ENCODE peak calls at places on chromosomes 16 and 17, in five cellular contexts. One of them, this sample, is unnamed.
A peak's percentile ranks its signal among the peaks of the same experiment; 100 is the strongest.

GRCh38 chr16:49473131-49473530 is 99.5 kb downstream of the C16orf78 start:
- DNase-seq in heart right ventricle: no peak
- DNase-seq in lung: no peak
- DNase-seq in astrocyte of the spinal cord: no peak
- DNase-seq in cardiac fibroblast: no peak
- DNase-seq in this sample: no peak

GRCh38 chr17:5509482-5509881 is 23.1 kb downstream of the MIS12 start:
- DNase-seq in heart right ventricle: no peak
- DNase-seq in lung: no peak
- DNase-seq in astrocyte of the spinal cord: peak; percentile 65
- DNase-seq in cardiac fibroblast: peak; percentile 20
- DNase-seq in this sample: no peak

GRCh38 chr16:27237229-27238015 is 31.1 kb downstream of the NSMCE1 start:
- DNase-seq in heart right ventricle: no peak
- DNase-seq in lung: no peak
- DNase-seq in astrocyte of the spinal cord: peak; percentile 35
- DNase-seq in cardiac fibroblast: no peak
- DNase-seq in this sample: no peak

GRCh38 chr16:87459833-87460232 is 33.0 kb downstream of the ZCCHC14 start:
- DNase-seq in heart right ventricle: no peak
- DNase-seq in lung: no peak
- DNase-seq in astrocyte of the spinal cord: no peak
- DNase-seq in cardiac fibroblast: no peak
- DNase-seq in this sample: no peak

GRCh38 chr16:89108412-89108811 is 14.8 kb downstream of the ACSF3 start:
- DNase-seq in heart right ventricle: no peak
- DNase-seq in lung: no peak
- DNase-seq in astrocyte of the spinal cord: no peak
- DNase-seq in cardiac fibroblast: no peak
- DNase-seq in this sample: no peak

GRCh38 chr16:56041556-56042140 is 149.6 kb upstream of the GNAO1 start:
- DNase-seq in heart right ventricle: no peak
- DNase-seq in lung: no peak
- DNase-seq in astrocyte of the spinal cord: no peak
- DNase-seq in cardiac fibroblast: no peak
- DNase-seq in this sample: no peak

GRCh38 chr17:58147930-58148434 is at the start of gene OR4D1:
- DNase-seq in heart right ventricle: no peak
- DNase-seq in lung: no peak
- DNase-seq in astrocyte of the spinal cord: no peak
- DNase-seq in cardiac fibroblast: no peak
- DNase-seq in this sample: no peak

GRCh38 chr16:48434653-48435318 is 49.6 kb upstream of the SIAH1 start:
- DNase-seq in heart right ventricle: no peak
- DNase-seq in lung: no peak
- DNase-seq in astrocyte of the spinal cord: peak; percentile 52
- DNase-seq in cardiac fibroblast: peak; percentile 69
- DNase-seq in this sample: no peak

GRCh38 chr17:60079401-60079861 is 710 bp upstream of the HEATR6 start:
- DNase-seq in heart right ventricle: no peak
- DNase-seq in lung: no peak
- DNase-seq in astrocyte of the spinal cord: no peak
- DNase-seq in cardiac fibroblast: peak; percentile 50
- DNase-seq in this sample: no peak

GRCh38 chr17:46870116-46870803 is 18.9 kb downstream of the WNT9B start:
- DNase-seq in heart right ventricle: no peak
- DNase-seq in lung: no peak
- DNase-seq in astrocyte of the spinal cord: no peak
- DNase-seq in cardiac fibroblast: no peak
- DNase-seq in this sample: no peak

GRCh38 chr16:28260193-28260592 is 32.1 kb upstream of the SBK1 start:
- DNase-seq in heart right ventricle: peak; percentile 29
- DNase-seq in lung: no peak
- DNase-seq in astrocyte of the spinal cord: no peak
- DNase-seq in cardiac fibroblast: no peak
- DNase-seq in this sample: no peak

GRCh38 chr17:31629696-31630470 is 229.2 kb downstream of the COPRS start:
- DNase-seq in heart right ventricle: no peak
- DNase-seq in lung: no peak
- DNase-seq in astrocyte of the spinal cord: peak; percentile 29
- DNase-seq in cardiac fibroblast: peak; percentile 52
- DNase-seq in this sample: no peak

GRCh38 chr16:6446370-6446769 is 886.3 kb upstream of the RBFOX1 start:
- DNase-seq in heart right ventricle: no peak
- DNase-seq in lung: no peak
- DNase-seq in astrocyte of the spinal cord: no peak
- DNase-seq in cardiac fibroblast: no peak
- DNase-seq in this sample: no peak

GRCh38 chr17:17052462-17053221 is 10.4 kb downstream of the MPRIP start:
- DNase-seq in heart right ventricle: no peak
- DNase-seq in lung: no peak
- DNase-seq in astrocyte of the spinal cord: no peak
- DNase-seq in cardiac fibroblast: no peak
- DNase-seq in this sample: no peak

GRCh38 chr16:68264128-68265077 is at the start of gene SLC7A6:
- DNase-seq in heart right ventricle: peak; percentile 80
- DNase-seq in lung: peak; percentile 71
- DNase-seq in astrocyte of the spinal cord: peak; percentile 52
- DNase-seq in cardiac fibroblast: peak; percentile 75
- DNase-seq in this sample: no peak

GRCh38 chr17:48262982-48263586 is 155.5 kb downstream of the SNX11 start:
- DNase-seq in heart right ventricle: no peak
- DNase-seq in lung: no peak
- DNase-seq in astrocyte of the spinal cord: peak; percentile 42
- DNase-seq in cardiac fibroblast: peak; percentile 22
- DNase-seq in this sample: no peak

GRCh38 chr16:80739523-80739922 is 64.9 kb downstream of the CDYL2 start:
- DNase-seq in heart right ventricle: no peak
- DNase-seq in lung: no peak
- DNase-seq in astrocyte of the spinal cord: no peak
- DNase-seq in cardiac fibroblast: no peak
- DNase-seq in this sample: no peak

GRCh38 chr17:2634361-2634960 is 41.0 kb downstream of the PAFAH1B1 start:
- DNase-seq in heart right ventricle: no peak
- DNase-seq in lung: no peak
- DNase-seq in astrocyte of the spinal cord: peak; percentile 86
- DNase-seq in cardiac fibroblast: no peak
- DNase-seq in this sample: no peak

GRCh38 chr16:74107795-74108610 is 188.6 kb upstream of the PSMD7 start:
- DNase-seq in heart right ventricle: no peak
- DNase-seq in lung: peak; percentile 53
- DNase-seq in astrocyte of the spinal cord: no peak
- DNase-seq in cardiac fibroblast: peak; percentile 4
- DNase-seq in this sample: no peak

GRCh38 chr16:81647527-81647926 is 131.6 kb upstream of the PLCG2 start:
- DNase-seq in heart right ventricle: no peak
- DNase-seq in lung: no peak
- DNase-seq in astrocyte of the spinal cord: peak; percentile 63
- DNase-seq in cardiac fibroblast: no peak
- DNase-seq in this sample: no peak

GRCh38 chr16:59573528-59574271 is 839.6 kb upstream of the GOT2 start:
- DNase-seq in heart right ventricle: no peak
- DNase-seq in lung: no peak
- DNase-seq in astrocyte of the spinal cord: peak; percentile 88
- DNase-seq in cardiac fibroblast: peak; percentile 27
- DNase-seq in this sample: no peak

GRCh38 chr17:55617441-55617840 is 105.2 kb downstream of the TMEM100 start:
- DNase-seq in heart right ventricle: no peak
- DNase-seq in lung: no peak
- DNase-seq in astrocyte of the spinal cord: no peak
- DNase-seq in cardiac fibroblast: no peak
- DNase-seq in this sample: no peak

GRCh38 chr16:1923299-1924034 is 5.3 kb upstream of the HS3ST6 start:
- DNase-seq in heart right ventricle: no peak
- DNase-seq in lung: no peak
- DNase-seq in astrocyte of the spinal cord: no peak
- DNase-seq in cardiac fibroblast: peak; percentile 49
- DNase-seq in this sample: no peak

GRCh38 chr17:61203765-61204164 is 195.9 kb upstream of the TBX2 start:
- DNase-seq in heart right ventricle: no peak
- DNase-seq in lung: peak; percentile 41
- DNase-seq in astrocyte of the spinal cord: no peak
- DNase-seq in cardiac fibroblast: no peak
- DNase-seq in this sample: no peak

GRCh38 chr17:82349287-82349701 is 9.8 kb upstream of the TEX19 start:
- DNase-seq in heart right ventricle: no peak
- DNase-seq in lung: no peak
- DNase-seq in astrocyte of the spinal cord: no peak
- DNase-seq in cardiac fibroblast: peak; percentile 33
- DNase-seq in this sample: no peak

GRCh38 chr17:52159159-52159809 is 770 bp upstream of the CA10 start:
- DNase-seq in heart right ventricle: no peak
- DNase-seq in lung: no peak
- DNase-seq in astrocyte of the spinal cord: no peak
- DNase-seq in cardiac fibroblast: no peak
- DNase-seq in this sample: no peak

GRCh38 chr16:85750827-85751641 is at the start of gene C16orf74:
- DNase-seq in heart right ventricle: peak; percentile 62
- DNase-seq in lung: no peak
- DNase-seq in astrocyte of the spinal cord: no peak
- DNase-seq in cardiac fibroblast: peak; percentile 67
- DNase-seq in this sample: no peak

GRCh38 chr17:28042721-28043291 is 329 bp downstream of the NLK start:
- DNase-seq in heart right ventricle: no peak
- DNase-seq in lung: no peak
- DNase-seq in astrocyte of the spinal cord: no peak
- DNase-seq in cardiac fibroblast: no peak
- DNase-seq in this sample: no peak
- H3K4me3 ChIP-seq in heart right ventricle: peak overlapping the region; percentile 93
- H3K4me3 ChIP-seq in lung: no peak overlapping the region
- H3K4me3 ChIP-seq in astrocyte of the spinal cord: peak overlapping the region; percentile 89
- H3K4me3 ChIP-seq in cardiac fibroblast: peak overlapping the region; percentile 83
- H3K4me3 ChIP-seq in this sample: no peak overlapping the region

GRCh38 chr16:57639172-57639571 is 10.7 kb downstream of the ADGRG1 start:
- DNase-seq in heart right ventricle: peak; percentile 51
- DNase-seq in lung: no peak
- DNase-seq in astrocyte of the spinal cord: peak; percentile 36
- DNase-seq in cardiac fibroblast: peak; percentile 26
- DNase-seq in this sample: no peak
- H3K4me3 ChIP-seq in heart right ventricle: no peak overlapping the region
- H3K4me3 ChIP-seq in lung: no peak overlapping the region
- H3K4me3 ChIP-seq in astrocyte of the spinal cord: no peak overlapping the region
- H3K4me3 ChIP-seq in cardiac fibroblast: no peak overlapping the region
- H3K4me3 ChIP-seq in this sample: no peak overlapping the region

GRCh38 chr17:44830359-44831269 is 527 bp upstream of the GJC1 start:
- DNase-seq in heart right ventricle: peak; percentile 32
- DNase-seq in lung: no peak
- DNase-seq in astrocyte of the spinal cord: peak; percentile 32
- DNase-seq in cardiac fibroblast: peak; percentile 45
- DNase-seq in this sample: no peak
- H3K4me3 ChIP-seq in heart right ventricle: peak overlapping the region; percentile 70
- H3K4me3 ChIP-seq in lung: peak overlapping the region; percentile 78
- H3K4me3 ChIP-seq in astrocyte of the spinal cord: peak overlapping the region; percentile 86
- H3K4me3 ChIP-seq in cardiac fibroblast: peak overlapping the region; percentile 64
- H3K4me3 ChIP-seq in this sample: peak overlapping the region; percentile 37

GRCh38 chr16:54289242-54290051 is 2.9 kb upstream of the IRX3 start:
- DNase-seq in heart right ventricle: no peak
- DNase-seq in lung: no peak
- DNase-seq in astrocyte of the spinal cord: no peak
- DNase-seq in cardiac fibroblast: no peak
- DNase-seq in this sample: no peak
- H3K4me3 ChIP-seq in heart right ventricle: no peak overlapping the region
- H3K4me3 ChIP-seq in lung: no peak overlapping the region
- H3K4me3 ChIP-seq in astrocyte of the spinal cord: no peak overlapping the region
- H3K4me3 ChIP-seq in cardiac fibroblast: no peak overlapping the region
- H3K4me3 ChIP-seq in this sample: no peak overlapping the region

DNA sequence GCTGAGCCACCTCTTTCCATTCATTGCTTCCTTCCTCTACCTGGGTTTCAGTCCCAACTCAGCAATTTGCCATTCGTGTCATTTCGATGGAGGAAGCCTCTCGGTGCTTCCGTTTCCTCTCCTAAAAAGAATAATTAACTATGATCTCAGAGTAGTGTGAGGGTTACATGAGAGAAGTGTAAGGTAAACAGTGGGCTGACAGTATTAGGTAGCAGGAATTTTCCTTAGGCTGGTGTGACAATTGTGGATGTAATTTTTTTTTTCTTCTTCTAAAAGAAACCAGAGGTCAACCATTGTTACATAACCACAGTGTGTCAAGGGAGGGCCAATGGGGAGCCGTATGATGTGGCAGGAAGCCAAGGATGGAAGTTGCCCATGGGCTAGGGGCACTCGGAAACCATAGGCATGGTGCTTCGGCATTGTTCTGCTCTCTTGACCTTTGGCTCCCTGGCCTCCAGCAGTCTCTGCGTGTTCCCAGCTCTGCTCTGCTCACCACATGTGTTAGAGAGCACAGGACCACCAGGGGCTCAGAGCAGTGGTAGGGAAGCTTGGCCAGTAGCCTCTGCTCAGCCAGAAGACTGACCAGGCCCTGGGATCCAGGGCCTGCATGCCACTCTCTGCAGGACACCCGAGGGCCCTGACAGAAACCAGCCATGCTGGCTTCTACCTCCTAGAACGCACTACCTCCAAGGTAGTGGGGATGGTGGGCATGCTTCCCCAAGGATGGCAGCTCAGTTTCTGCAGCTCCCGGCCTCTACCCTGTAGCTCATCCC is 2.0 kb upstream of the TOP2A start:
- DNase-seq in heart right ventricle: no peak
- DNase-seq in lung: no peak
- DNase-seq in astrocyte of the spinal cord: no peak
- DNase-seq in cardiac fibroblast: no peak
- DNase-seq in this sample: no peak
- H3K4me3 ChIP-seq in heart right ventricle: no peak overlapping the region
- H3K4me3 ChIP-seq in lung: no peak overlapping the region
- H3K4me3 ChIP-seq in astrocyte of the spinal cord: no peak overlapping the region
- H3K4me3 ChIP-seq in cardiac fibroblast: no peak overlapping the region
- H3K4me3 ChIP-seq in this sample: no peak overlapping the region

DNA sequence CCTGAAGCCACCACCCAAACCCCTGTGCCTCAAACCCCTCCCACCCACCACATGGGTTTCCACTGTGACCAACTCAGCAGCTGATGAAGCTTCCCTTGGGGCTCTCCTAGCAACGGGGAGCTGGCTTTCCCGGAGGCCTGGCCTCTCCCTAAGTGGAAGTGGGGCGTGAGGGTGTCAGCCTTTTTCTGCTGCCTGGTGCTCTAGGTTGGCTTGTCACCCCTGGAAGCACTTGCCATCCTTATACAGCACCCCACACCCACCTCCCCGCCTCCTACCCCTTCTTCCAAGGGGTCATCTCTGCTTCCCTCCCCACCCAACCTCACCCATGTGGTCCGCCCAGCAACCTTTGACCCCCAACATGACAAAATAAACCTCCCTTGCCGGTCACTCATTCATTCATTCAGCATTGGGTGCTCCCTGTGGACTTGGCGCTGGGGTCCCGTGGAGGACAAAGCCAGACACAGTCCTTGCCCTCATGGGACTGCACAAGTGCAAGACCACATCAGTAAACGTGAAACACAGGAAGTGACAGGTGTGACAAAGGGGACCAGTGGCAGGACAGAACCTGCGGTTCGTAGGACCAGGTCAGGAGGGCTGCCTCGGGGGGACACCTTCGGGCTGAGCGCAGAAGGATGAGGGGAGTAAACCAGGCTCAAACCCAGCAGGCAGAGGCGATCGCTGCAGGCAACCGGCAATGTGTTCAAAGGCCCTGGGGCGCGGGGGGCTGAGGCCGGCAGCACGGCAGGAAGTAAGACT is 185.2 kb downstream of the SEC14L1 start:
- DNase-seq in heart right ventricle: no peak
- DNase-seq in lung: peak; percentile 29
- DNase-seq in astrocyte of the spinal cord: peak; percentile 46
- DNase-seq in cardiac fibroblast: peak; percentile 56
- DNase-seq in this sample: no peak
- H3K4me3 ChIP-seq in heart right ventricle: no peak overlapping the region
- H3K4me3 ChIP-seq in lung: no peak overlapping the region
- H3K4me3 ChIP-seq in astrocyte of the spinal cord: no peak overlapping the region
- H3K4me3 ChIP-seq in cardiac fibroblast: no peak overlapping the region
- H3K4me3 ChIP-seq in this sample: peak overlapping the region; percentile 1

This sample was measured in esophagus squamous epithelium.